ENCODE peak calls at places on chromosome 17, in eight cellular contexts. Z is transverse colon, M is lung, C is upper lobe of right lung, N is fibroblast of lung, W is stomach, L is colonic mucosa, Q is A673. Y is an unnamed sample.
A peak's percentile ranks its signal among the peaks of the same experiment; 100 is the strongest.

GRCh38 chr17:62627219-62627903 is at the start of gene MRC2:
- DNase-seq in Z (peak; percentile 35), M (peak; percentile 68), C (peak; percentile 89), N (peak; percentile 76), W (no peak), L (peak; percentile 50), Q (peak; percentile 80), Y (peak; percentile 86)

GRCh38 chr17:78475211-78475610 is 96.8 kb downstream of the PGS1 start:
- DNase-seq in Z (no peak), M (no peak), C (no peak), N (no peak), W (no peak), L (no peak), Q (no peak), Y (no peak)

GRCh38 chr17:65544658-65545057 is 16.8 kb downstream of the AXIN2 start:
- DNase-seq in Z (no peak), M (no peak), C (no peak), N (no peak), W (no peak), L (no peak), Q (no peak), Y (no peak)

GRCh38 chr17:33697557-33697956 is 404.5 kb upstream of the ASIC2 start:
- DNase-seq in Z (no peak), M (no peak), C (no peak), N (no peak), W (no peak), L (no peak), Q (no peak), Y (no peak)

GRCh38 chr17:68053237-68054030 is 17.9 kb downstream of the KPNA2 start:
- DNase-seq in Z (no peak), M (peak; percentile 34), C (no peak), N (peak; percentile 91), W (no peak), L (peak; percentile 27), Q (peak; percentile 30), Y (peak; percentile 84)

GRCh38 chr17:21253646-21254441 is 634 bp upstream of the NATD1 start:
- DNase-seq in Z (no peak), M (peak; percentile 43), C (no peak), N (no peak), W (no peak), L (no peak), Q (no peak), Y (no peak)

GRCh38 chr17:37131064-37131463 is 182.3 kb downstream of the AATF start:
- DNase-seq in Z (no peak), M (no peak), C (no peak), N (peak; percentile 77), W (no peak), L (no peak), Q (no peak), Y (no peak)

GRCh38 chr17:51653902-51654301 is 393.6 kb downstream of the UTP18 start:
- DNase-seq in Z (no peak), M (no peak), C (no peak), N (no peak), W (no peak), L (no peak), Q (peak; percentile 4), Y (no peak)

DNA sequence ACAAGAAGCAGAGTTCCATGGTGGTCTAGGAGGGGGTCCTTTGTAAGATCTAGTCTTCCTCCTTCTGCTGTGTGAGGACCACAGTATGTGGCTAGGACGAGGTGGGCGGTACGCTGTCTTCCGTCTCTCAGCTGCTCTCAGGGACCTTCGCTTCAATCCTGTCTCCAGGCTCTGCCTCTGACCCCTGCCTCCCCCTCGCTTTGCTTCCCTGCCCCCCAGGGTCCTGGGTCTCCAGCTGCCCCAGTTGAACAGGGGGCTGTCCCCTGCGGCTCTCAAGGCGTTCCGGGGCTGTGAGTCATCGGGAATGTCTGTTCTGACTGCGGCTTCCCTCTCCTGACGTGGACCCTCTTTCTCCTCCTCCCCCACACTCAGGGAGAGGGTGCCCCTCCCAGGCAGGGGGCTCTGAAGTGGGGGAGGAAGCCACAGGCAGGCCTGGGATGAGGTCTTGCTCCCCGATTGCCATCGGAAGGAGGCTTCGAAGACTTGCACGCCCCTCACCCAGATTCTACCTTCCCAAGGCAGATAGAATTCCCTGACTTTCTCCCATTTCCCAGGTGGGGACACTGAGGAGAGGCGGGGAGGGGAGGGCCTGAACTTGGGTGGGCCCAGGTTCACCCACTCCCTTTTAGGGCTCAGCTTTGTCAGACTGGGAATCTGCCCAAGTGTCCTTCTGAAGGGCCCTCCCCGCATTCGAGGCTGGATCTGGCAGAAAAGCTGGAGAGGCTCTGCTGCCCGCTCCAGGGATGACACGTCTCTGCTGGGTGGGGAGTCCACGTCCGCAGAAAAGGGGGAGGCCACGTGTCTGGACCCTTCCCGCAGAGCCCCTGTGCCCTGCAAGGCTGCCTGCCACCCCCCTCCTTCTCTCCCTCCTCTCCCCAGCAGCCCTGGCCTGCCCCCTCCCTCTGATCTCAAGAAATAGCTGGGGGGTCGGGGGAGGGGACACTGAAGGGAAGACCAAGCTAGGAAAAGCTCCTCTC is 9.1 kb upstream of the COL1A1 start:
- DNase-seq in Z (peak; percentile 65), M (no peak), C (no peak), N (peak; percentile 98), W (no peak), L (peak; percentile 58), Q (peak; percentile 80), Y (peak; percentile 94)
- H3K4me1 ChIP-seq in Z (peaks cover 38% of the 10 kb centered on the region), M (no peaks in the 10 kb centered on the region), C (peaks cover 28% of the 10 kb centered on the region), N (peaks cover 57% of the 10 kb centered on the region), W (peaks cover 31% of the 10 kb centered on the region), L (no peaks in the 10 kb centered on the region), Q (peaks cover 23% of the 10 kb centered on the region), Y (no peaks in the 10 kb centered on the region)

GRCh38 chr17:1071103-1071825 is 74.3 kb downstream of the TIMM22 start:
- DNase-seq in Z (no peak), M (no peak), C (no peak), N (no peak), W (no peak), L (no peak), Q (no peak), Y (no peak)
- H3K4me1 ChIP-seq in Z (peaks cover 14% of the 10 kb centered on the region), M (no peaks in the 10 kb centered on the region), C (no peaks in the 10 kb centered on the region), N (no peaks in the 10 kb centered on the region), W (peaks cover 5% of the 10 kb centered on the region), L (peaks cover 17% of the 10 kb centered on the region), Q (no peaks in the 10 kb centered on the region), Y (no peaks in the 10 kb centered on the region)

DNA sequence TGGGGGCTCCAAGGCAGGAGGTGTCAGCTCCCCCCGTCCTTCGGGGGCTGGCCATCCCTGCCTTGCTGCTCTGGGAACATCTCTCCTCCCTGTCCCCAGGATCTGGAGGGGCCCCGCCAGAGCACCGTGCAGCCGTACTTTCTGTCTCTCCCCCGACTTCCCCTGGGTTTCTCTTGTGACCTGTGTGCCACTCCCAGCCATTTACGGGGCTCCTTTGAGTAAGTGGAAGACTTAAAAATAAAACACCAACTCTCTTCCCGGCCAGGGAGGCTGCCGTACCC is 60.6 kb downstream of the BAIAP2 start:
- DNase-seq in Z (no peak), M (no peak), C (no peak), N (no peak), W (no peak), L (no peak), Q (no peak), Y (no peak)
- H3K4me1 ChIP-seq in Z (peaks cover 45% of the 10 kb centered on the region), M (no peaks in the 10 kb centered on the region), C (peaks cover 50% of the 10 kb centered on the region), N (peaks cover 32% of the 10 kb centered on the region), W (peaks cover 45% of the 10 kb centered on the region), L (peaks cover 15% of the 10 kb centered on the region), Q (peaks cover 49% of the 10 kb centered on the region), Y (peaks cover 2% of the 10 kb centered on the region)

GRCh38 chr17:77442976-77443742 is 302.4 kb downstream of the SEC14L1 start:
- DNase-seq in Z (no peak), M (no peak), C (no peak), N (no peak), W (no peak), L (no peak), Q (no peak), Y (no peak)
- H3K4me1 ChIP-seq in Z (peaks cover 60% of the 10 kb centered on the region), M (peaks cover 9% of the 10 kb centered on the region), C (peaks cover 82% of the 10 kb centered on the region), N (peaks cover 64% of the 10 kb centered on the region), W (peaks cover 82% of the 10 kb centered on the region), L (peaks cover 26% of the 10 kb centered on the region), Q (peaks cover 50% of the 10 kb centered on the region), Y (peaks cover 87% of the 10 kb centered on the region)

DNA sequence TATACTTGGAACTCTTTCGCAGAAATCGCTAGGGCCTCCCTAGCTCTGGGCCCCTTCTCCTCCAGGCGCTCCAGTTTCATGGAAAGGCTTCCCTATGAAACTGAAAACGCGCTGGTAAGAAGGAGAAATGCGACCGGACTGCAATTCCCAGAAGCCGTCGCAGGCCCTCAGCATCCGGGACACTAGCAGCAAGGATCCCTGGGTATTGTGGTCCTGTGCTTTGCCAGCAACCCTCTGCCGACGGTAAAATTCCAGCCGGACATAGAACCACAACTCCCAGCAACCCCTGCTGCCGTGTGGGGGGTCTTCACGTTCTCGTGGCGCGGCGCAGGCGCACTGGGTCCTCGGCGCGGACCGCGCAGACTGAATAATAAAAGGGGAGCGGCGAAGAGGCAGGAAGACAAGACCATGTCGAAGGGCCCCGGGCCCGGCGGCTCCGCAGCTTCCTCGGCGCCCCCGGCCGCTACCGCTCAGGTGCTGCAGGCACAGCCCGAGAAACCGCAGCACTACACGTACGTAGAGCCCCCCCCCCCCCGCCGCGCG is at the start of gene UNK:
- DNase-seq in Z (peak; percentile 98), M (peak; percentile 98), C (peak; percentile 97), N (peak; percentile 100), W (peak; percentile 97), L (peak; percentile 98), Q (peak; percentile 99), Y (peak; percentile 100)
- H3K4me1 ChIP-seq in Z (peaks cover 32% of the 10 kb centered on the region), M (peaks cover 5% of the 10 kb centered on the region), C (peaks cover 29% of the 10 kb centered on the region), N (peaks cover 16% of the 10 kb centered on the region), W (peaks cover 37% of the 10 kb centered on the region), L (peaks cover 7% of the 10 kb centered on the region), Q (peaks cover 18% of the 10 kb centered on the region), Y (peaks cover 31% of the 10 kb centered on the region)

DNA sequence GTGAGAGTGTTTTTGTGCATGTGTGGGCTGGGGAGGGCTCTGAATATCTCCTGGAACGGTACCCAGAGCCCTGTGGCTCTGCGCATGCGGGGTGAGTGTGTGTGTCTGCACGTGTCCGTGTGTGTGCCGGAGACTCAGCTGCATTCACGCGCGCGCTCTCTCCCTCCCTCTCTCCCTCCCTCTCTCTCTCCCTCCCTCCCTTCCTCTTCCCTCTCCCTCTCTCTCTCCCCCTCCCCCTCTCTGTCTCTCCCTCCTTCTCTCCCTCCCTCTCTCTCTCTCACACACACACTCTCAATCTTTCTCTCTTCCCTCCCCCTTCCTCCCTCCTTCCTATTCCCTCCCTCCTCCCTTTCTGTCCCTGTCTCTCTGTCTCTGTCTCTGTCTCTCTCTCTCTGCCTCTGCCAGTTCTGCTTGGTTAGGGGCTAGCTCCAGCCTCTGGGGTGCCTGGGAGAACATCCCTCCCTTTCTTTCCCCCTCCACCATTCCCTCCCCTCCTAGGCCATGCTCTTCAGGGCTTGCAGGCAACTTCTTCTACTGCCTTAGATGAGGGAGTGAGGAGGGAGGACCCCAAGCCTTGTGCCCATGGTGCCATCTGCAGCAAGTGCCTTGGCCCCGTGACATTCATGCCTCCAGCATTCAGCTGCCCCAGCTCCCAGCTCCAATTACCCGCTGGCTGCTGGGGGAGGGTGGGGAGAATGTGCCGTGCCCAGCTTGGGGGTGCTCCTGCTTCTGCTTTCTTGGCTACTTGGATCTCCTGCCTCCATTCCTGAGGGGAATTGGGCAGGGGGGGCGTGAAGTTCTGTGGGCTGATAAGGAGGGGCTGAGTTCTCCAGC is 6.4 kb downstream of the THRA start:
- DNase-seq in Z (peak; percentile 87), M (peak; percentile 74), C (peak; percentile 91), N (peak; percentile 93), W (peak; percentile 93), L (peak; percentile 90), Q (peak; percentile 77), Y (peak; percentile 99)
- H3K4me1 ChIP-seq in Z (peaks cover 91% of the 10 kb centered on the region), M (peaks cover 46% of the 10 kb centered on the region), C (peaks cover 88% of the 10 kb centered on the region), N (peaks cover 42% of the 10 kb centered on the region), W (peaks cover 88% of the 10 kb centered on the region), L (peaks cover 65% of the 10 kb centered on the region), Q (peaks cover 50% of the 10 kb centered on the region), Y (peaks cover 99% of the 10 kb centered on the region)

GRCh38 chr17:71522383-71522782 is 598.4 kb upstream of the SOX9 start:
- DNase-seq in Z (no peak), M (no peak), C (no peak), N (no peak), W (no peak), L (no peak), Q (no peak), Y (no peak)
- H3K4me1 ChIP-seq in Z (no peaks in the 10 kb centered on the region), M (no peaks in the 10 kb centered on the region), C (no peaks in the 10 kb centered on the region), N (no peaks in the 10 kb centered on the region), W (no peaks in the 10 kb centered on the region), L (no peaks in the 10 kb centered on the region), Q (no peaks in the 10 kb centered on the region), Y (no peaks in the 10 kb centered on the region)